ENCODE peak calls at places on chromosomes 1 and 21, in eight cellular contexts. One of them, this sample, is unnamed.

GRCh38 chr1:58755468-58755872 is 28.4 kb downstream of the JUN start:
- DNase-seq in gastrocnemius medialis: peak
- DNase-seq in A673: peak
- DNase-seq in mammary epithelial cell: peak
- DNase-seq in upper lobe of right lung: peak
- DNase-seq in uterus: peak
- DNase-seq in endothelial cell of umbilical vein: peak
- DNase-seq in GM23248: peak
- DNase-seq in this sample: peak

GRCh38 chr1:247118946-247119446 is 14.8 kb upstream of the ZNF669 start:
- DNase-seq in gastrocnemius medialis: no peak
- DNase-seq in A673: peak
- DNase-seq in mammary epithelial cell: no peak
- DNase-seq in upper lobe of right lung: no peak
- DNase-seq in uterus: no peak
- DNase-seq in endothelial cell of umbilical vein: no peak
- DNase-seq in GM23248: peak
- DNase-seq in this sample: no peak

GRCh38 chr1:103265551-103265950 is 157.2 kb upstream of the COL11A1 start:
- DNase-seq in gastrocnemius medialis: no peak
- DNase-seq in A673: peak
- DNase-seq in mammary epithelial cell: no peak
- DNase-seq in upper lobe of right lung: no peak
- DNase-seq in uterus: no peak
- DNase-seq in endothelial cell of umbilical vein: no peak
- DNase-seq in GM23248: peak
- DNase-seq in this sample: no peak

GRCh38 chr1:238767321-238767720 is 619.0 kb upstream of the CHRM3 start:
- DNase-seq in gastrocnemius medialis: no peak
- DNase-seq in A673: no peak
- DNase-seq in mammary epithelial cell: no peak
- DNase-seq in upper lobe of right lung: no peak
- DNase-seq in uterus: no peak
- DNase-seq in endothelial cell of umbilical vein: no peak
- DNase-seq in GM23248: no peak
- DNase-seq in this sample: no peak

GRCh38 chr1:17333081-17333480 is 25.1 kb downstream of the PADI4 start:
- DNase-seq in gastrocnemius medialis: no peak
- DNase-seq in A673: no peak
- DNase-seq in mammary epithelial cell: no peak
- DNase-seq in upper lobe of right lung: no peak
- DNase-seq in uterus: no peak
- DNase-seq in endothelial cell of umbilical vein: no peak
- DNase-seq in GM23248: no peak
- DNase-seq in this sample: no peak

GRCh38 chr1:5856246-5856815 is 135.9 kb downstream of the NPHP4 start:
- DNase-seq in gastrocnemius medialis: no peak
- DNase-seq in A673: no peak
- DNase-seq in mammary epithelial cell: no peak
- DNase-seq in upper lobe of right lung: no peak
- DNase-seq in uterus: no peak
- DNase-seq in endothelial cell of umbilical vein: peak
- DNase-seq in GM23248: no peak
- DNase-seq in this sample: no peak

GRCh38 chr1:151062738-151063371 is 2.7 kb downstream of the MLLT11 start:
- DNase-seq in gastrocnemius medialis: no peak
- DNase-seq in A673: no peak
- DNase-seq in mammary epithelial cell: peak
- DNase-seq in upper lobe of right lung: no peak
- DNase-seq in uterus: peak
- DNase-seq in endothelial cell of umbilical vein: peak
- DNase-seq in GM23248: peak
- DNase-seq in this sample: peak

GRCh38 chr1:242890211-242890741 is 364.8 kb downstream of the CEP170 start:
- DNase-seq in gastrocnemius medialis: no peak
- DNase-seq in A673: no peak
- DNase-seq in mammary epithelial cell: peak
- DNase-seq in upper lobe of right lung: no peak
- DNase-seq in uterus: no peak
- DNase-seq in endothelial cell of umbilical vein: no peak
- DNase-seq in GM23248: peak
- DNase-seq in this sample: no peak

GRCh38 chr1:227372662-227373061 is 54.4 kb upstream of the CDC42BPA start:
- DNase-seq in gastrocnemius medialis: no peak
- DNase-seq in A673: no peak
- DNase-seq in mammary epithelial cell: peak
- DNase-seq in upper lobe of right lung: no peak
- DNase-seq in uterus: no peak
- DNase-seq in endothelial cell of umbilical vein: peak
- DNase-seq in GM23248: peak
- DNase-seq in this sample: no peak

GRCh38 chr1:117527111-117527510 is 78.7 kb upstream of the TENT5C start:
- DNase-seq in gastrocnemius medialis: no peak
- DNase-seq in A673: no peak
- DNase-seq in mammary epithelial cell: no peak
- DNase-seq in upper lobe of right lung: no peak
- DNase-seq in uterus: no peak
- DNase-seq in endothelial cell of umbilical vein: no peak
- DNase-seq in GM23248: no peak
- DNase-seq in this sample: no peak

GRCh38 chr1:165897326-165898303 is 70.2 kb downstream of the UCK2 start:
- DNase-seq in gastrocnemius medialis: no peak
- DNase-seq in A673: no peak
- DNase-seq in mammary epithelial cell: no peak
- DNase-seq in upper lobe of right lung: no peak
- DNase-seq in uterus: no peak
- DNase-seq in endothelial cell of umbilical vein: no peak
- DNase-seq in GM23248: peak
- DNase-seq in this sample: no peak

GRCh38 chr1:43238991-43239469 is 30.8 kb upstream of the TMEM125 start:
- DNase-seq in gastrocnemius medialis: no peak
- DNase-seq in A673: no peak
- DNase-seq in mammary epithelial cell: no peak
- DNase-seq in upper lobe of right lung: no peak
- DNase-seq in uterus: no peak
- DNase-seq in endothelial cell of umbilical vein: no peak
- DNase-seq in GM23248: no peak
- DNase-seq in this sample: peak

GRCh38 chr1:97832490-97832889 is 88.3 kb downstream of the DPYD start:
- DNase-seq in gastrocnemius medialis: no peak
- DNase-seq in A673: peak
- DNase-seq in mammary epithelial cell: no peak
- DNase-seq in upper lobe of right lung: no peak
- DNase-seq in uterus: no peak
- DNase-seq in endothelial cell of umbilical vein: no peak
- DNase-seq in GM23248: no peak
- DNase-seq in this sample: no peak

GRCh38 chr1:186146971-186147370 is 228.1 kb downstream of the TPR start:
- DNase-seq in gastrocnemius medialis: no peak
- DNase-seq in A673: no peak
- DNase-seq in mammary epithelial cell: no peak
- DNase-seq in upper lobe of right lung: no peak
- DNase-seq in uterus: no peak
- DNase-seq in endothelial cell of umbilical vein: no peak
- DNase-seq in GM23248: no peak
- DNase-seq in this sample: no peak

GRCh38 chr1:155598842-155599331 is 11.1 kb upstream of the MSTO1 start:
- DNase-seq in gastrocnemius medialis: no peak
- DNase-seq in A673: no peak
- DNase-seq in mammary epithelial cell: no peak
- DNase-seq in upper lobe of right lung: no peak
- DNase-seq in uterus: no peak
- DNase-seq in endothelial cell of umbilical vein: peak
- DNase-seq in GM23248: peak
- DNase-seq in this sample: no peak

GRCh38 chr21:43810505-43811261 is 21.3 kb downstream of the RRP1 start:
- DNase-seq in gastrocnemius medialis: peak
- DNase-seq in A673: peak
- DNase-seq in mammary epithelial cell: peak
- DNase-seq in upper lobe of right lung: peak
- DNase-seq in uterus: peak
- DNase-seq in endothelial cell of umbilical vein: peak
- DNase-seq in GM23248: peak
- DNase-seq in this sample: peak

GRCh38 chr1:34984435-34985062 is 598 bp downstream of the TMEM35B start:
- DNase-seq in gastrocnemius medialis: peak
- DNase-seq in A673: peak
- DNase-seq in mammary epithelial cell: peak
- DNase-seq in upper lobe of right lung: peak
- DNase-seq in uterus: peak
- DNase-seq in endothelial cell of umbilical vein: peak
- DNase-seq in GM23248: peak
- DNase-seq in this sample: no peak

GRCh38 chr1:212162635-212163034 is 122.6 kb upstream of the PPP2R5A start:
- DNase-seq in gastrocnemius medialis: peak
- DNase-seq in A673: no peak
- DNase-seq in mammary epithelial cell: peak
- DNase-seq in upper lobe of right lung: no peak
- DNase-seq in uterus: peak
- DNase-seq in endothelial cell of umbilical vein: peak
- DNase-seq in GM23248: peak
- DNase-seq in this sample: no peak

GRCh38 chr1:34696230-34696629 is 58.6 kb upstream of the GJB5 start:
- DNase-seq in gastrocnemius medialis: no peak
- DNase-seq in A673: no peak
- DNase-seq in mammary epithelial cell: peak
- DNase-seq in upper lobe of right lung: no peak
- DNase-seq in uterus: no peak
- DNase-seq in endothelial cell of umbilical vein: no peak
- DNase-seq in GM23248: peak
- DNase-seq in this sample: no peak

GRCh38 chr21:46649356-46649755 is 13.9 kb downstream of the PRMT2 start:
- DNase-seq in gastrocnemius medialis: no peak
- DNase-seq in A673: no peak
- DNase-seq in mammary epithelial cell: no peak
- DNase-seq in upper lobe of right lung: no peak
- DNase-seq in uterus: no peak
- DNase-seq in endothelial cell of umbilical vein: no peak
- DNase-seq in GM23248: no peak
- DNase-seq in this sample: no peak

GRCh38 chr1:37481289-37482003 is 7.1 kb downstream of the ZC3H12A start:
- DNase-seq in gastrocnemius medialis: no peak
- DNase-seq in A673: no peak
- DNase-seq in mammary epithelial cell: no peak
- DNase-seq in upper lobe of right lung: peak
- DNase-seq in uterus: no peak
- DNase-seq in endothelial cell of umbilical vein: no peak
- DNase-seq in GM23248: peak
- DNase-seq in this sample: no peak

DNA sequence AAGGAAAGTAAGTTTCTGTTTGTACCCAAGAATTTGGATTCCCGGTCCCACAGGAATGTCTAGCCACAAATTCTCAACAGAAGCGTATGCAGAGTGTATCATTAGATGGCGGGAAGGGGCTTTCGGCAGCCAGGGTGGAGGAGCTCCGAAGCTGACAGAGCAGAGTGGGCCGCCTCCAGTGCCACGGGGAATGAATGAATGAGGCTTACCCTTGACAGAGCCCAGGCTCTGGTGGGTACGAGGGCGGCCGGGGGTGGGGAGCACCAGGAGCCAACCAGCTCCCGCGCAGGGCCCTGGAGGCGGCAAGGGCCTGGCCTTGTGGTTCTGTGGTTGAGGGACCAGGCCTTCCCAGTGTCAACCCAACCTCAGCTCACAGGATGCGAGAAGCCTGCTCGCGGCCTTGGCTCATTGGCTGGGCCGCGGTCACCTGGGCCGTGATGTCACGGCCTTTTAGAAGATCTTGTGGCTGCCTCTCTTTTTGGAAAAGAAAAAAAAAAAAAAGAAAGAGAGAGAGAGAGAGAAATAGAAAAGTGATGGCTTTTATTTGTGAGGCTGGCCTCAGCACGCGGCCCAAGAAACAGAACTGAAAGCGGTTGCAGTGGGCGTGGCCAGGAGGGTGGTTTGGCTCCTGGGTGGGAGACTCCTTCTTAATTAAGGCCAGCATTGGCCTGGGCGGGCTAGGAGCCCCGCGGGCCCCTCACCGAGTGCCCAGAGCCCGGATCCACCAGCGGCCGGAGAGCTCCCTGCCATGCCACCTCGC is 34.9 kb upstream of the RUNX3 start:
- DNase-seq in gastrocnemius medialis: no peak
- DNase-seq in A673: no peak
- DNase-seq in mammary epithelial cell: no peak
- DNase-seq in upper lobe of right lung: peak
- DNase-seq in uterus: no peak
- DNase-seq in endothelial cell of umbilical vein: no peak
- DNase-seq in GM23248: no peak
- DNase-seq in this sample: peak
- H3K27ac ChIP-seq in gastrocnemius medialis: no peak
- H3K27ac ChIP-seq in A673: no peak
- H3K27ac ChIP-seq in mammary epithelial cell: no peak
- H3K27ac ChIP-seq in upper lobe of right lung: peak
- H3K27ac ChIP-seq in uterus: no peak
- H3K27ac ChIP-seq in endothelial cell of umbilical vein: no peak
- H3K27ac ChIP-seq in GM23248: no peak
- H3K27ac ChIP-seq in this sample: no peak

DNA sequence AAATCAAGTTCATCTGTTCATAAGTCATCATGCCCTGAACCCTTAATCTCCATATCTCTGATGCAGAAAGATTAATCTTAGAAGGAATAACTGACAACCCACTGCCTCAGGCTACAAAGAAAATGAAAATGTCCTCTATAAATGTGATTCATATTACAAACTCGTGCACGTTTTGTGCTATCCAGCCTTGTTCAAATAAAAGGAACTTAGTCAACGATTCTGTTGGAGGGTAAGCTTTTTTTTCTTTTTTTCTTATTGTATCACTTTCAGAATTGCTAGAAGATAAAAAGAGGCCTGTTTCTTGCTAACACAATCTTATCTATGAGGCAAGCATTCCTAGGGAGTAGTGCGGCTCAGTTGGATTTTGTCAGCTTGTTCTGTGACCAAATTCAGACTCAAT is 228.4 kb downstream of the TM2D1 start:
- DNase-seq in gastrocnemius medialis: no peak
- DNase-seq in A673: no peak
- DNase-seq in mammary epithelial cell: peak
- DNase-seq in upper lobe of right lung: no peak
- DNase-seq in uterus: no peak
- DNase-seq in endothelial cell of umbilical vein: no peak
- DNase-seq in GM23248: peak
- DNase-seq in this sample: no peak
- H3K27ac ChIP-seq in gastrocnemius medialis: no peak
- H3K27ac ChIP-seq in A673: no peak
- H3K27ac ChIP-seq in mammary epithelial cell: no peak
- H3K27ac ChIP-seq in upper lobe of right lung: no peak
- H3K27ac ChIP-seq in uterus: no peak
- H3K27ac ChIP-seq in endothelial cell of umbilical vein: no peak
- H3K27ac ChIP-seq in GM23248: no peak
- H3K27ac ChIP-seq in this sample: peak

GRCh38 chr21:42423685-42424084 is 20.0 kb downstream of the UBASH3A start:
- DNase-seq in gastrocnemius medialis: no peak
- DNase-seq in A673: no peak
- DNase-seq in mammary epithelial cell: no peak
- DNase-seq in upper lobe of right lung: no peak
- DNase-seq in uterus: no peak
- DNase-seq in endothelial cell of umbilical vein: no peak
- DNase-seq in GM23248: no peak
- DNase-seq in this sample: no peak
- H3K27ac ChIP-seq in gastrocnemius medialis: no peak
- H3K27ac ChIP-seq in A673: no peak
- H3K27ac ChIP-seq in mammary epithelial cell: no peak
- H3K27ac ChIP-seq in upper lobe of right lung: no peak
- H3K27ac ChIP-seq in uterus: no peak
- H3K27ac ChIP-seq in endothelial cell of umbilical vein: no peak
- H3K27ac ChIP-seq in GM23248: no peak
- H3K27ac ChIP-seq in this sample: no peak

GRCh38 chr1:100361249-100362089 is 9.2 kb downstream of the CDC14A start:
- DNase-seq in gastrocnemius medialis: no peak
- DNase-seq in A673: peak
- DNase-seq in mammary epithelial cell: no peak
- DNase-seq in upper lobe of right lung: no peak
- DNase-seq in uterus: no peak
- DNase-seq in endothelial cell of umbilical vein: no peak
- DNase-seq in GM23248: no peak
- DNase-seq in this sample: no peak
- H3K27ac ChIP-seq in gastrocnemius medialis: peak
- H3K27ac ChIP-seq in A673: no peak
- H3K27ac ChIP-seq in mammary epithelial cell: no peak
- H3K27ac ChIP-seq in upper lobe of right lung: no peak
- H3K27ac ChIP-seq in uterus: peak
- H3K27ac ChIP-seq in endothelial cell of umbilical vein: no peak
- H3K27ac ChIP-seq in GM23248: no peak
- H3K27ac ChIP-seq in this sample: no peak